ENCODE peak calls at places on chromosomes 13 and 19, in five cellular contexts. D is tibial nerve, I is OCI-LY7, O is fibroblast of lung, G is heart left ventricle. E is an unnamed sample.

GRCh38 chr19:7883796-7884570 is 4.3 kb upstream of the LRRC8E start:
- DNase-seq in I (no peak), O (peak; percentile 23), D (no peak), G (no peak), E (no peak)

GRCh38 chr19:2544576-2545415 is 68.9 kb downstream of the GADD45B start:
- DNase-seq in O (no peak), I (no peak), G (no peak), D (no peak), E (no peak)

GRCh38 chr19:7748756-7749155 is 1.4 kb upstream of the CD209 start:
- DNase-seq in I (no peak), G (no peak), O (no peak), D (no peak), E (peak; percentile 55)

GRCh38 chr13:33279414-33279813 is 6.1 kb downstream of the STARD13 start:
- DNase-seq in I (no peak), O (no peak), G (no peak), D (no peak), E (no peak)

GRCh38 chr19:5974721-5975387 is 3.1 kb downstream of the RANBP3 start:
- DNase-seq in O (no peak), G (no peak), D (no peak), I (peak; percentile 69), E (no peak)

GRCh38 chr13:92187378-92187989 is 789.1 kb downstream of the GPC5 start:
- DNase-seq in I (peak; percentile 84), O (peak; percentile 62), D (peak; percentile 56), G (no peak), E (peak; percentile 3)

GRCh38 chr19:10292206-10292788 is 2.5 kb downstream of the ICAM5 start:
- DNase-seq in I (peak; percentile 81), D (peak; percentile 61), O (peak; percentile 59), G (peak; percentile 80), E (peak; percentile 51)

GRCh38 chr19:10316229-10317044 is 622 bp upstream of the FDX2 start:
- DNase-seq in O (no peak), G (no peak), D (no peak), I (no peak), E (no peak)

GRCh38 chr19:51607077-51607476 is 23.1 kb downstream of the SIGLEC5 start:
- DNase-seq in G (no peak), O (no peak), D (no peak), I (peak; percentile 93), E (no peak)

GRCh38 chr19:3716147-3716668 is 8.0 kb downstream of the TJP3 start:
- DNase-seq in I (no peak), G (no peak), D (no peak), O (no peak), E (no peak)
- H3K4me1 ChIP-seq in I (no peaks in the 10 kb centered on the region), G (peaks cover 9% of the 10 kb centered on the region), D (no peaks in the 10 kb centered on the region), O (no peaks in the 10 kb centered on the region), E (no peaks in the 10 kb centered on the region)

DNA sequence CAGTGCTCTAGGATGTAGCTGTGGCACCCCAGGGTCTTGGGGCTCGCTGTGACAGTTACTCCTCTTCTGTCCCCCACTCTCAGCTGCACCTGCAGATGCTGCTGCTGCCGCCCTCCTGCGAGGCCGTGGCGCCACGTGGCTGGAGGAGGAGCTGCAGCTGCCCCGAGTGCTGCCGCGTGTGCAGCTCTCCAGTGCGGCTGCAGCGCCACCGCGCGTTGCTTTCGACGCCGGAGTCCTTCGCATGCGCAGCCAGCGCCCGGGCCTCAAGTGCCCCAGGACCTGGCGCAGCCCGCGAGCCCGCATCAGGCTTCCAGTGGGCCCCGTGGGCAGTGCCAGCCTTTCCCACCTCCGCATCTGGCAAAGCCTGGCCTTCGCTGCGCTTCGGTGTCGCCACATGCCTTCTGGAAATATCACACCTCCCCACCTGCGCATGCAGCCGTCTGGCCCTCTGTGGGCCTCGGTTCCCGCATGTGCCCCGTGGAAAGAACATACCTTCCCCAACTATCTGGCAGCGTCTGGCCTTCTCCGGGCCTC is 692 bp upstream of the ZNF580 start:
- DNase-seq in I (peak; percentile 41), D (peak; percentile 35), G (peak; percentile 69), O (peak; percentile 75), E (peak; percentile 71)
- TF ChIP-seq CTCF in I (peak; percentile 10), D (peak; percentile 49), G (peak; percentile 38), O (peak; percentile 31), E (peak; percentile 82)

GRCh38 chr13:50914301-50914700 is 4.7 kb downstream of the RNASEH2B start:
- DNase-seq in I (no peak), D (no peak), O (no peak), G (no peak), E (no peak)
- H3K27ac ChIP-seq in I (peak overlapping the region; percentile 73), D (peak overlapping the region; percentile 72), O (no peak overlapping the region), G (peak overlapping the region; percentile 22), E (no peak overlapping the region)

GRCh38 chr19:33159893-33160292 is 28.0 kb downstream of the WDR88 start:
- DNase-seq in D (no peak), O (no peak), G (no peak), I (no peak), E (no peak)
- H3K4me1 ChIP-seq in D (no peaks in the 10 kb centered on the region), O (no peaks in the 10 kb centered on the region), G (peaks cover 9% of the 10 kb centered on the region), I (peaks cover 7% of the 10 kb centered on the region), E (no peaks in the 10 kb centered on the region)

DNA sequence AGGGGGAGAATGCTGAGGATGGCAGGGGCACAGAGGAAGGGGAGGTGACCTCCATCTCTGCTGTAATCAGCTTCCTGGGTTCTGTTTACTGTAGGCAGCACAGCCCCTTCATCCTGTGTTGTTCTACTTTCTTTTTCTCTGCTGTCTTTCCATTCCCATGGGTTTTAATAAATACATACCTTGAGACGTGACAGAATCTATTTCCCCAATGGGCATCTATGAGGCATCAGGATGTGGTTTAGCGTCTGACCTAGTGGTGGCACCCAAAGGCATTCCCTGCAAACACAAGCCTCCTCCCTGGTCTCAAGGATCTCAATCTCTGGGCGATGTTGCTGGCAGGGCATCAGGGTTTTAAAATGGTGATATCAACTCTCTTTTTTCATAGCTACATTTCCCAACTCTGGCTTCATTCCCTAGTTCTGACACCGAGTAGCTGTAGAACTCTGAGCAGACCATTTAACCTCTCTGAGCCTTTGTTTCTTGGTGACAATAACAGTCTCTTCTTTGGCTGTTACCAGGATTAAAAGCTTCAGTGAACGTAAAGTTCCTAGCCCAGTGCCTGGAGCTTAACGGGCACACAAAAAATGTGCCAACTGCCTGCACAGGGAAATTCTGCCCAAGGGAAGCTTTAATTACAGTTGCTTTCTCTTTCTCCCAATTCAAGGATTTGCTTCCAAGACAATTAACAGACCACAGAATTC is 60.9 kb downstream of the ALOX5AP start:
- DNase-seq in O (peak; percentile 59), D (no peak), G (no peak), I (peak; percentile 14), E (peak; percentile 67)
- TF ChIP-seq CTCF in O (no peak), D (peak; percentile 13), G (no peak), I (peak; percentile 27), E (peak; percentile 26)

GRCh38 chr13:97161832-97162231 is 60.3 kb upstream of the MBNL2 start:
- DNase-seq in O (no peak), D (no peak), I (no peak), G (no peak), E (no peak)
- H3K27ac ChIP-seq in O (no peak overlapping the region), D (no peak overlapping the region), I (no peak overlapping the region), G (no peak overlapping the region), E (no peak overlapping the region)

E was measured in foreskin keratinocyte.